ENCODE peak calls at places on chromosomes 7 and 10, in eight cellular contexts. Q is CD4-positive, alpha-beta memory T cell; M is prostate gland; R is cardiac muscle cell; B is skeletal muscle cell; K is neuronal stem cell; W is stomach; I is A673. X is an unnamed sample.

GRCh38 chr7:138982204-138982623 is 1.0 kb upstream of the KIAA1549 start:
- DNase-seq in Q (no peak), M (no peak), R (no peak), B (no peak), K (no peak), W (no peak), I (no peak), X (peak; percentile 20)

GRCh38 chr10:124612611-124613498 is 131.3 kb downstream of the FAM53B start:
- DNase-seq in Q (peak; percentile 21), M (no peak), R (peak; percentile 58), B (no peak), K (no peak), W (no peak), I (no peak), X (peak; percentile 13)

GRCh38 chr7:3821473-3821872 is 520.4 kb downstream of the SDK1 start:
- DNase-seq in Q (no peak), M (no peak), R (no peak), B (no peak), K (no peak), W (no peak), I (no peak), X (no peak)

GRCh38 chr10:69315610-69316312 is 37.5 kb downstream of the HK1 start:
- DNase-seq in Q (no peak), M (no peak), R (no peak), B (no peak), K (no peak), W (no peak), I (no peak), X (no peak)

GRCh38 chr7:99383791-99384370 is 9.4 kb downstream of the ARPC1B start:
- DNase-seq in Q (no peak), M (no peak), R (no peak), B (no peak), K (no peak), W (no peak), I (no peak), X (no peak)

GRCh38 chr7:17725761-17726160 is 214.5 kb downstream of the SNX13 start:
- DNase-seq in Q (no peak), M (peak; percentile 8), R (no peak), B (peak; percentile 26), K (no peak), W (no peak), I (no peak), X (no peak)

GRCh38 chr7:65225422-65226006 is 148.1 kb upstream of the ZNF92 start:
- DNase-seq in Q (no peak), M (no peak), R (no peak), B (no peak), K (no peak), W (no peak), I (no peak), X (no peak)

GRCh38 chr10:33858326-33858725 is 523.9 kb upstream of the NRP1 start:
- DNase-seq in Q (no peak), M (no peak), R (no peak), B (no peak), K (no peak), W (no peak), I (no peak), X (no peak)

GRCh38 chr7:22730921-22731654 is 4.1 kb downstream of the IL6 start:
- DNase-seq in Q (no peak), M (no peak), R (no peak), B (no peak), K (no peak), W (no peak), I (no peak), X (peak; percentile 93)

GRCh38 chr7:44073664-44074348 is 8.4 kb upstream of the PGAM2 start:
- DNase-seq in Q (no peak), M (peak; percentile 70), R (no peak), B (no peak), K (no peak), W (peak; percentile 93), I (no peak), X (no peak)

GRCh38 chr7:20307901-20308300 is 22.8 kb upstream of the ITGB8 start:
- DNase-seq in Q (no peak), M (no peak), R (no peak), B (no peak), K (peak; percentile 11), W (no peak), I (no peak), X (no peak)

GRCh38 chr10:61063035-61063434 is 119.0 kb upstream of the RHOBTB1 start:
- DNase-seq in Q (no peak), M (peak; percentile 20), R (no peak), B (peak; percentile 16), K (no peak), W (no peak), I (no peak), X (peak; percentile 81)

GRCh38 chr10:29634764-29635625 is at the start of gene SVIL:
- DNase-seq in Q (no peak), M (peak; percentile 56), R (peak; percentile 96), B (peak; percentile 84), K (no peak), W (no peak), I (no peak), X (no peak)

GRCh38 chr7:134836447-134836846 is 57.0 kb downstream of the CALD1 start:
- DNase-seq in Q (peak; percentile 4), M (no peak), R (no peak), B (peak; percentile 54), K (no peak), W (no peak), I (no peak), X (no peak)

GRCh38 chr7:114930107-114930521 is 8.2 kb downstream of the MDFIC start:
- DNase-seq in Q (no peak), M (no peak), R (peak; percentile 27), B (peak; percentile 65), K (peak; percentile 41), W (no peak), I (peak; percentile 92), X (no peak)

GRCh38 chr7:42096681-42097637 is 140.1 kb downstream of the GLI3 start:
- DNase-seq in Q (no peak), M (no peak), R (peak; percentile 28), B (no peak), K (no peak), W (peak; percentile 71), I (peak; percentile 56), X (peak; percentile 16)

GRCh38 chr7:150399421-150399820 is 20.3 kb downstream of the ZNF775 start:
- DNase-seq in Q (no peak), M (no peak), R (no peak), B (no peak), K (no peak), W (no peak), I (no peak), X (no peak)

GRCh38 chr7:19108985-19109946 is 8.2 kb downstream of the TWIST1 start:
- DNase-seq in Q (no peak), M (no peak), R (no peak), B (no peak), K (no peak), W (no peak), I (no peak), X (no peak)

GRCh38 chr7:44237696-44238095 is 36.9 kb downstream of the YKT6 start:
- DNase-seq in Q (no peak), M (no peak), R (no peak), B (no peak), K (no peak), W (no peak), I (no peak), X (no peak)

DNA sequence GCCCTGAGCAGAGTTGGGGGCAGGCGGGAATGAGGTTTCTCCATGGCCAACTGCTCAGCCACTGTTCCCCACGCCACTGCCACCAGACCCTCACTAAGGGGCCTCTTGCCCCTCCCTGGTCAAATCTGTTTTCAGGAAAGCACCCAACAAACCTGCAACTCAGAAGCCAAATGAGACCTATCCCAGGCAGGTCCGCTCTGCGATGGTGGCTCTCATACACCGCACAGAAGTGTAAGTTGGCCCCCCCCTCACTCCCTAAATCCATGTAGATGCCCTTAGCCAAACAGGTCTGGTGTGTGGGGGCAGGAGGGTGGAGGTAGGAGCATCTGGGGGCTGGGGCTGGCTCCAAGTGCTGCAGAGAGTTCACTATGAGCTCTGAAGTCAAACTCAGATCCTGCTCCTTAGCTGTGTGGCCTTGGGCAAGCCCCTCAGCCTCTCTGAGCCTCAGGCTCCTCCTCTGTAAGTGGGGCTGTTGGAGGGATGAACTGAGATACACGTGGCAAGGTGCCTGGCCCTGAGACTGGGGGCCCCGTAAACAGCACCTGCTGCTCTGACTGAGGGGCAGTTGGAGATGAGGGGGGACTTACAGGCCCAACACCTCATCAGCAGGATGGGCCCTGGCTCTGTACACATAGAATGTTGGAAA is 1.1 kb downstream of the MMRN2 start:
- DNase-seq in Q (no peak), M (no peak), R (no peak), B (no peak), K (no peak), W (no peak), I (no peak), X (no peak)
- H3K4me3 ChIP-seq in Q (no peak overlapping the region), M (peak overlapping the region; percentile 0), R (no peak overlapping the region), B (no peak overlapping the region), K (no peak overlapping the region), W (peak overlapping the region; percentile 23), I (no peak overlapping the region), X (no peak overlapping the region)

DNA sequence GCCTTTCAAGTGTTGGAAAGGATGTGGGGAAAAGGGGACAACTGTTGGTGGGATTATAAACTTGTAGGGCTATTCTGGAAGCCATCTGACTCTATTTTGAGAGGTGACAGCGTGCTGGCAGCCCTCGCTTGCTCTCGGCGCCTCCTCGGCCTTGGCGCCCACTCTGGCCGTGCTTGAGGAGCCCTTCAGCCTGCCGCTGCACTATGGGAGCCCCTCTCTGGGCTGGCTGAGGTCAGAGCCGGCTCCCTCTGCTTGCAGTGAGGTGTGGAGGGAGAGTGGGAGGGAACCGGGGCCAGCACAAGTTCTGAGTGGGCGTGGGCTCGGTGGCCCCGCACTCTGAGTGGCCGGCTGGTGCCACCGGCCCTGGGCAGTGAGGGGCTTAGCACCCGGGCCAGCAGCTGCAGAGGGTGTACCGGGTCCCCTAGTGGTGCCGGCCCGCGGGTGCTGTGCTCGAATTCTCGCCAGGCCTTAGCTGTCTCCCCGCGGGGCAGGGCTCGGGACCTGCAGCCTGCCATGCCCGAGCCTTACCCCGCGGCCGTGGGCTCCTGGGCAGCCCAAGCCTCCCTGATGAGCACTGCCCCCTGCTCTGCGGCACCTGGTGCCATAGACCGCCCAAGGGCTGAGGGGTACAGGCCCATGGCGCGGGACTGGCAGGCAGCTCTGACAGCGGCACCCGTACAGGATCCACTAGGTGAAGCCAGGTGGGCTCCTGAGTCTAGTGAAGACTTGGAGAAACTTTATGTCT is 33.6 kb downstream of the PLAU start:
- DNase-seq in Q (no peak), M (no peak), R (no peak), B (no peak), K (no peak), W (no peak), I (no peak), X (no peak)
- H3K4me3 ChIP-seq in Q (no peak overlapping the region), M (no peak overlapping the region), R (no peak overlapping the region), B (no peak overlapping the region), K (no peak overlapping the region), W (no peak overlapping the region), I (no peak overlapping the region), X (no peak overlapping the region)

DNA sequence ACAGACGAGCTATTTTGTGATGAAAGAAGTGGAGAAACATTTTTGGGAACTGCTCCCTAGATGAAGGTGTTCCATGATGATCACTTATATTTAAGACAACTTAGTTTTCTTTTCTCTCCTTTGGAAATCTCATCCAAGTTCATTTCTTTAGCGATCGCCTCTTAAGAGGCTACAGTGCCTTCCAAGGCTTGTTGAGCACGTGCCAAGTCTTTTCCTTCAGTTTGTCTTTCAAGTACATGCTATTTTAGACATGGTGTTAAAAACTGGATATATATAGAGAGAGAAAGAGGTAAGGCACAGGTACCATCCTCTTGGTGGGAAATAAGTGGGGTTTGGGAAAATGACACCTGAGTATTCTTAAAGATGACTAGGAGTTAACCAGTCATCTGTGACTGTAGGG is 2.7 kb downstream of the ADK start:
- DNase-seq in Q (no peak), M (no peak), R (no peak), B (no peak), K (no peak), W (no peak), I (no peak), X (no peak)
- H3K4me3 ChIP-seq in Q (no peak overlapping the region), M (no peak overlapping the region), R (peak overlapping the region; percentile 67), B (no peak overlapping the region), K (no peak overlapping the region), W (no peak overlapping the region), I (no peak overlapping the region), X (no peak overlapping the region)

GRCh38 chr10:75294031-75294437 is 58.3 kb upstream of the COMTD1 start:
- DNase-seq in Q (no peak), M (no peak), R (no peak), B (no peak), K (no peak), W (no peak), I (no peak), X (no peak)
- H3K4me3 ChIP-seq in Q (no peak overlapping the region), M (no peak overlapping the region), R (no peak overlapping the region), B (no peak overlapping the region), K (no peak overlapping the region), W (peak overlapping the region; percentile 62), I (no peak overlapping the region), X (no peak overlapping the region)

X was measured in MG63.